ENCODE peak calls at places on chromosome 4, in six cellular contexts. D is OCI-LY7, V is K562, B is neuronal stem cell, J is astrocyte, N is GM12878. G is an unnamed sample.

GRCh38 chr4:39563448-39563847 is 36.2 kb upstream of the UGDH start:
- DNase-seq in V (no peak), B (no peak), J (no peak), N (no peak), D (no peak), G (no peak)

GRCh38 chr4:82425478-82425877 is 4.8 kb downstream of the HNRNPDL start:
- DNase-seq in N (no peak), J (no peak), V (no peak), D (no peak), B (no peak), G (no peak)

GRCh38 chr4:182898479-182898799 is 18.7 kb downstream of the DCTD start:
- DNase-seq in B (no peak), V (no peak), J (no peak), N (no peak), D (no peak), G (no peak)

GRCh38 chr4:141391293-141391692 is 170.6 kb downstream of the ZNF330 start:
- DNase-seq in V (no peak), J (peak), B (no peak), N (no peak), D (no peak), G (peak)

GRCh38 chr4:70183168-70183939 is 12.2 kb upstream of the ODAM start:
- DNase-seq in B (peak), N (no peak), V (peak), D (peak), J (peak), G (peak)

GRCh38 chr4:77434299-77435092 is 171.1 kb upstream of the CXCL13 start:
- DNase-seq in N (no peak), J (no peak), B (no peak), D (no peak), V (no peak), G (no peak)

GRCh38 chr4:138090918-138091659 is 151.1 kb downstream of the SLC7A11 start:
- DNase-seq in N (no peak), J (no peak), B (no peak), V (no peak), D (no peak), G (no peak)

GRCh38 chr4:108556166-108556565 is 64.2 kb upstream of the RPL34 start:
- DNase-seq in N (no peak), V (no peak), B (no peak), D (no peak), J (no peak), G (no peak)

GRCh38 chr4:136581119-136581518 is 951.2 kb downstream of the PCDH18 start:
- DNase-seq in N (no peak), J (no peak), B (no peak), V (no peak), D (no peak), G (no peak)

GRCh38 chr4:110224812-110225211 is 26.4 kb upstream of the ELOVL6 start:
- DNase-seq in B (no peak), J (peak), V (peak), D (no peak), N (no peak), G (peak)

GRCh38 chr4:20289782-20290181 is 38.1 kb downstream of the SLIT2 start:
- DNase-seq in V (no peak), D (no peak), J (no peak), N (no peak), B (no peak), G (no peak)

GRCh38 chr4:20288846-20289512 is 37.3 kb downstream of the SLIT2 start:
- DNase-seq in D (no peak), V (no peak), N (no peak), J (no peak), B (no peak), G (peak)

GRCh38 chr4:20284990-20285389 is 33.3 kb downstream of the SLIT2 start:
- DNase-seq in D (no peak), V (peak), N (no peak), J (peak), B (no peak), G (no peak)

GRCh38 chr4:20287246-20287645 is 35.5 kb downstream of the SLIT2 start:
- DNase-seq in V (no peak), D (no peak), J (no peak), B (no peak), N (no peak), G (no peak)

GRCh38 chr4:20288047-20288650 is 36.4 kb downstream of the SLIT2 start:
- DNase-seq in N (no peak), J (peak), D (no peak), B (no peak), V (no peak), G (peak)
- H2AFZ ChIP-seq in N (no peak), J (no peak), D (no peak), B (no peak), V (no peak), G (no peak)

GRCh38 chr4:14701389-14701788 is 300.9 kb upstream of the CPEB2 start:
- DNase-seq in B (no peak), J (no peak), V (no peak), D (no peak), N (no peak), G (no peak)
- H3K27ac ChIP-seq in B (no peak), J (no peak), V (no peak), D (no peak), N (no peak), G (no peak)

DNA sequence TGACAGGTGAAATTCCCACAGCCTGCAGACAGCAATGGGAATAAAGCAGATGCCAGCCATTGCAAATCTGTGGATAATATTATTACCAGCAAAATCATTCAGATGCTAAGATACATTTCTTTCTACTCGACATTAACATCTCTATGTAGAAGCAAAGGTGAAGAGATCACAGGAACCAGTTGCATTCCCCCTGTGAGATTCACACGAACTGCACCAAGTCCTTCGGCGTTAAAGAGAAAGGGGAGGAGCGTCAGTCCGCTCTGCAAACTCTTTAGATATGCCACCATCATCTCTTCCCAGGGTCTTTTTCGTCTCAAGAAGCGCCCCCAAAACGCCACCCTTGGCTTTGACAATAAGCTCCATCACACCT is 1.9 kb downstream of the NEUROG2 start:
- DNase-seq in N (no peak), J (no peak), D (no peak), V (no peak), B (no peak), G (no peak)
- H3K4me3 ChIP-seq in N (peak), J (no peak), D (peak), V (no peak), B (no peak), G (no peak)

GRCh38 chr4:174555793-174556630 is 33.7 kb upstream of the HPGD start:
- DNase-seq in D (no peak), B (no peak), V (no peak), J (no peak), N (no peak), G (no peak)
- H2AFZ ChIP-seq in D (no peak), B (no peak), V (peak), J (no peak), N (no peak), G (no peak)

GRCh38 chr4:75137302-75137701 is 204.4 kb downstream of the PARM1 start:
- DNase-seq in V (no peak), D (no peak), B (no peak), J (no peak), N (no peak), G (no peak)

GRCh38 chr4:75141162-75141561 is 208.2 kb downstream of the PARM1 start:
- DNase-seq in V (no peak), D (no peak), J (no peak), N (no peak), B (no peak), G (no peak)

GRCh38 chr4:75135068-75135825 is 202.3 kb downstream of the PARM1 start:
- DNase-seq in V (no peak), D (peak), N (peak), J (no peak), B (no peak), G (no peak)
- H3K27ac ChIP-seq in V (no peak), D (no peak), N (no peak), J (no peak), B (no peak), G (no peak)

DNA sequence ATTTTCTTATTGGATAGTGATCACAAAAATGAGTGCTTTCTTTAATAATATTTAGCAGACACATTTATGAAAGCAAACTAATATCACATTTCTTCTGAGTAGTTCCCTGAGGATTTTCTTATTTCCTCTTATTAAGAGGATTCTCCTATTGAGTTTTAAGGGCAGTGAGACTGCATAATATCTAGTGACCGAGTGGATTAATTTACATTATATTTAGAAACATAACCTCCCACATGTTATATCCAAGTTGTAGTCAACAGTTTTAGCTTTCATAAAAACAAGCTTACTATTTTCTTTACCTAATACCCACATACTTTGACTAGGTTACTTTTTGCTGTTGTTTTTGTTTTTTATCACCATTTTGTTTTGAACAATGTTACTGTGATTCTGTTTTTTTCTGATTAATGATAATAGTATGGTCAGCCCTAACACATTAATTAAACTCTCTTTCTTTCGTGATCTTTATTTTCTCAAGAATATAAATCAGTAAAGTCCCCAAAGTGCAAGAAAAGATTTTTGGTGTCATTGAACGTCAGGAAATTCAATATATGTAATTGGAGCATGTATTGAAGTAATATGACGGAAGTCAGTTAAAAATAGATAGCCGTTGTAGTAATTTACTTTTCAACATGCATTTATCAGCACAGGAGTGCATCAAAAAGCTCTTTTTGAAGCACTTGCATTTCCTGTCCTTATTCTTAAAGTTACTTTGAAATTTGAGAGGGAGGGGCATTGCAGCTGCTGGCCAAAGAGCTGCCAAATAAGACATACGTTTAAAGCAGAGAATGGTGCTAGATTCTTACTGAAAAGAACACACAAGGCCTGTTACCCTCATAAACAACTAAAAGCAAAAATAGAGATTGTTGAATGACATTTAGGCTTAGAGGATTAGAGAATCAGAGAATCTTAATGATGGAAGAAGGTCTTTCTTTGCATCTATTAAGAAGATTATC is 25.2 kb downstream of the DDIT4L start:
- DNase-seq in V (no peak), N (no peak), J (no peak), D (peak), B (no peak), G (no peak)
- H3K4me3 ChIP-seq in V (no peak), N (no peak), J (no peak), D (peak), B (no peak), G (no peak)